ENCODE peak calls at places on chromosomes 11 and 22, in five cellular contexts. B is ELR, K is neural progenitor cell, S is nephron progenitor cell, D is NCI-H1417. J is an unnamed sample.

GRCh38 chr11:84069048-84069447 is 782.9 kb upstream of the CCDC90B start:
- DNase-seq in D (no peak), K (no peak), S (no peak), B (no peak), J (no peak)

GRCh38 chr22:28898233-28898629 is 14.9 kb downstream of the ZNRF3 start:
- DNase-seq in B (no peak), S (no peak), D (no peak), K (no peak), J (no peak)

GRCh38 chr22:16972311-16972710 is 35.7 kb downstream of the GAB4 start:
- DNase-seq in B (no peak), K (no peak), S (no peak), D (no peak), J (no peak)

GRCh38 chr11:77187776-77188175 is 59.7 kb downstream of the MYO7A start:
- DNase-seq in K (no peak), S (no peak), D (no peak), B (no peak), J (no peak)

GRCh38 chr11:9755561-9755960 is 91.7 kb downstream of the SWAP70 start:
- DNase-seq in S (no peak), D (no peak), K (no peak), B (peak), J (peak)

GRCh38 chr11:60797846-60798630 is 12.9 kb downstream of the MS4A10 start:
- DNase-seq in B (no peak), D (no peak), K (no peak), S (no peak), J (no peak)

GRCh38 chr11:92703431-92703830 is 266.0 kb upstream of the MTNR1B start:
- DNase-seq in D (no peak), K (no peak), B (peak), S (no peak), J (no peak)

GRCh38 chr22:17985606-17986005 is 38.8 kb downstream of the MICAL3 start:
- DNase-seq in B (no peak), D (no peak), S (no peak), K (no peak), J (no peak)

GRCh38 chr22:31289335-31289734 is 3.0 kb downstream of the PIK3IP1 start:
- DNase-seq in D (peak), B (no peak), K (no peak), S (no peak), J (no peak)

GRCh38 chr22:41862530-41863266 is 29.8 kb downstream of the SREBF2 start:
- DNase-seq in K (no peak), S (peak), B (no peak), D (peak), J (peak)